ENCODE peak calls at places on chromosomes 3 and 15, in eight cellular contexts. I, C, G, R, K, N, H and W are unnamed samples.
A peak's percentile ranks its signal among the peaks of the same experiment; 100 is the strongest.

GRCh38 chr15:45647828-45648227 is 13.0 kb downstream of the SQOR start:
- DNase-seq in G (no peak), C (no peak), N (no peak), R (no peak), H (no peak), I (no peak), K (no peak), W (no peak)

GRCh38 chr3:26637698-26638097 is 15.1 kb downstream of the LRRC3B start:
- DNase-seq in N (no peak), K (no peak), H (no peak), R (no peak), G (no peak), C (no peak), I (no peak), W (no peak)

GRCh38 chr3:140467916-140468315 is 209.9 kb upstream of the TRIM42 start:
- DNase-seq in H (no peak), C (no peak), K (no peak), G (no peak), I (no peak), N (no peak), R (no peak), W (no peak)

GRCh38 chr3:80099559-80099958 is 331.8 kb upstream of the ROBO1 start:
- DNase-seq in R (no peak), G (no peak), K (no peak), H (no peak), I (no peak), N (no peak), C (no peak), W (no peak)

GRCh38 chr3:45976191-45977091 is 19.2 kb downstream of the FYCO1 start:
- DNase-seq in C (peak; percentile 49), G (no peak), I (no peak), K (no peak), R (no peak), N (no peak), H (no peak), W (no peak)

GRCh38 chr3:17831366-17831765 is 88.9 kb upstream of the TBC1D5 start:
- DNase-seq in I (no peak), N (no peak), R (no peak), K (no peak), G (no peak), C (no peak), H (no peak), W (no peak)

GRCh38 chr3:156761007-156761406 is 65.1 kb upstream of the LEKR1 start:
- DNase-seq in H (no peak), I (no peak), K (no peak), N (no peak), C (no peak), R (no peak), G (peak; percentile 36), W (no peak)

GRCh38 chr3:98765721-98766120 is 2.6 kb downstream of the ST3GAL6 start:
- DNase-seq in K (no peak), H (no peak), R (no peak), G (no peak), I (no peak), N (no peak), C (no peak), W (no peak)

GRCh38 chr3:109117939-109118338 is at the start of gene MORC1:
- DNase-seq in I (no peak), R (no peak), N (no peak), G (no peak), H (no peak), C (no peak), K (no peak), W (no peak)